ENCODE peak calls at places on chromosomes 3 and 15, in ten cellular contexts. One of them, this sample, is unnamed.

GRCh38 chr3:195030791-195031321 is 240.1 kb downstream of the XXYLT1 start:
- DNase-seq in NB4: no peak
- DNase-seq in fibroblast of lung: peak; percentile 13
- DNase-seq in A549: peak; percentile 14
- DNase-seq in cardiac muscle cell: peak; percentile 32
- DNase-seq in body of pancreas: no peak
- DNase-seq in AG04450: no peak
- DNase-seq in kidney epithelial cell: no peak
- DNase-seq in HFFc6: no peak
- DNase-seq in BJ: no peak
- DNase-seq in this sample: no peak

GRCh38 chr15:51634591-51635198 is 12.1 kb upstream of the DMXL2 start:
- DNase-seq in body of pancreas: no peak
- DNase-seq in cardiac muscle cell: peak; percentile 16
- DNase-seq in AG04450: no peak
- DNase-seq in fibroblast of lung: peak; percentile 16
- DNase-seq in HFFc6: no peak
- DNase-seq in NB4: peak; percentile 79
- DNase-seq in BJ: no peak
- DNase-seq in A549: no peak
- DNase-seq in kidney epithelial cell: no peak
- DNase-seq in this sample: no peak

GRCh38 chr15:73972984-73973682 is 19.0 kb downstream of the STOML1 start:
- DNase-seq in body of pancreas: peak; percentile 86
- DNase-seq in NB4: peak; percentile 82
- DNase-seq in kidney epithelial cell: no peak
- DNase-seq in cardiac muscle cell: peak; percentile 88
- DNase-seq in A549: peak; percentile 62
- DNase-seq in HFFc6: peak; percentile 73
- DNase-seq in AG04450: peak; percentile 51
- DNase-seq in fibroblast of lung: peak; percentile 59
- DNase-seq in BJ: no peak
- DNase-seq in this sample: peak; percentile 63

GRCh38 chr3:184780981-184781515 is 30.9 kb upstream of the VPS8 start:
- DNase-seq in BJ: no peak
- DNase-seq in body of pancreas: no peak
- DNase-seq in HFFc6: peak; percentile 21
- DNase-seq in A549: no peak
- DNase-seq in kidney epithelial cell: no peak
- DNase-seq in fibroblast of lung: no peak
- DNase-seq in cardiac muscle cell: no peak
- DNase-seq in AG04450: no peak
- DNase-seq in NB4: no peak
- DNase-seq in this sample: no peak

GRCh38 chr3:68936855-68937254 is 4.5 kb upstream of the TAFA4 start:
- DNase-seq in BJ: no peak
- DNase-seq in HFFc6: no peak
- DNase-seq in kidney epithelial cell: no peak
- DNase-seq in A549: no peak
- DNase-seq in fibroblast of lung: no peak
- DNase-seq in body of pancreas: no peak
- DNase-seq in NB4: no peak
- DNase-seq in AG04450: no peak
- DNase-seq in cardiac muscle cell: no peak
- DNase-seq in this sample: no peak

GRCh38 chr3:22980346-22980745 is 222.8 kb upstream of the UBE2E2 start:
- DNase-seq in fibroblast of lung: peak; percentile 59
- DNase-seq in kidney epithelial cell: no peak
- DNase-seq in A549: no peak
- DNase-seq in body of pancreas: no peak
- DNase-seq in AG04450: no peak
- DNase-seq in NB4: no peak
- DNase-seq in cardiac muscle cell: peak; percentile 83
- DNase-seq in BJ: no peak
- DNase-seq in HFFc6: peak; percentile 10
- DNase-seq in this sample: no peak

GRCh38 chr3:99909714-99910508 is 92.2 kb downstream of the CMSS1 start:
- DNase-seq in HFFc6: peak; percentile 61
- DNase-seq in body of pancreas: no peak
- DNase-seq in fibroblast of lung: peak; percentile 93
- DNase-seq in A549: peak; percentile 44
- DNase-seq in cardiac muscle cell: peak; percentile 46
- DNase-seq in kidney epithelial cell: peak; percentile 81
- DNase-seq in AG04450: no peak
- DNase-seq in NB4: no peak
- DNase-seq in BJ: no peak
- DNase-seq in this sample: no peak

GRCh38 chr15:57100136-57100539 is 181.7 kb downstream of the TCF12 start:
- DNase-seq in cardiac muscle cell: no peak
- DNase-seq in A549: no peak
- DNase-seq in AG04450: no peak
- DNase-seq in body of pancreas: no peak
- DNase-seq in BJ: no peak
- DNase-seq in NB4: peak; percentile 28
- DNase-seq in fibroblast of lung: no peak
- DNase-seq in HFFc6: no peak
- DNase-seq in kidney epithelial cell: no peak
- DNase-seq in this sample: no peak

GRCh38 chr3:50423543-50423942 is 64.2 kb upstream of the TMEM115 start:
- DNase-seq in body of pancreas: no peak
- DNase-seq in AG04450: no peak
- DNase-seq in NB4: no peak
- DNase-seq in BJ: no peak
- DNase-seq in HFFc6: no peak
- DNase-seq in A549: no peak
- DNase-seq in cardiac muscle cell: no peak
- DNase-seq in fibroblast of lung: no peak
- DNase-seq in kidney epithelial cell: no peak
- DNase-seq in this sample: no peak

GRCh38 chr3:46664971-46665762 is 28.3 kb downstream of the ALS2CL start:
- DNase-seq in AG04450: no peak
- DNase-seq in fibroblast of lung: no peak
- DNase-seq in kidney epithelial cell: no peak
- DNase-seq in BJ: no peak
- DNase-seq in NB4: no peak
- DNase-seq in cardiac muscle cell: no peak
- DNase-seq in HFFc6: no peak
- DNase-seq in A549: no peak
- DNase-seq in body of pancreas: no peak
- DNase-seq in this sample: no peak

GRCh38 chr15:72285927-72286516 is 13.7 kb upstream of the PARP6 start:
- DNase-seq in NB4: peak; percentile 64
- DNase-seq in body of pancreas: peak; percentile 63
- DNase-seq in BJ: no peak
- DNase-seq in A549: peak; percentile 83
- DNase-seq in AG04450: no peak
- DNase-seq in cardiac muscle cell: peak; percentile 55
- DNase-seq in kidney epithelial cell: no peak
- DNase-seq in fibroblast of lung: peak; percentile 12
- DNase-seq in HFFc6: no peak
- DNase-seq in this sample: no peak

GRCh38 chr3:160486459-160486869 is 36.9 kb upstream of the TRIM59 start:
- DNase-seq in NB4: peak; percentile 56
- DNase-seq in BJ: no peak
- DNase-seq in AG04450: no peak
- DNase-seq in cardiac muscle cell: peak; percentile 73
- DNase-seq in HFFc6: peak; percentile 44
- DNase-seq in fibroblast of lung: peak; percentile 50
- DNase-seq in A549: no peak
- DNase-seq in body of pancreas: no peak
- DNase-seq in kidney epithelial cell: no peak
- DNase-seq in this sample: peak; percentile 27

GRCh38 chr15:38888701-38889154 is 324.1 kb upstream of the RASGRP1 start:
- DNase-seq in AG04450: no peak
- DNase-seq in body of pancreas: peak; percentile 28
- DNase-seq in cardiac muscle cell: no peak
- DNase-seq in BJ: no peak
- DNase-seq in HFFc6: no peak
- DNase-seq in fibroblast of lung: no peak
- DNase-seq in A549: no peak
- DNase-seq in kidney epithelial cell: no peak
- DNase-seq in NB4: no peak
- DNase-seq in this sample: no peak

GRCh38 chr3:155657161-155657560 is 87.7 kb downstream of the PLCH1 start:
- DNase-seq in BJ: no peak
- DNase-seq in NB4: no peak
- DNase-seq in kidney epithelial cell: no peak
- DNase-seq in A549: no peak
- DNase-seq in fibroblast of lung: no peak
- DNase-seq in HFFc6: no peak
- DNase-seq in AG04450: no peak
- DNase-seq in cardiac muscle cell: no peak
- DNase-seq in body of pancreas: no peak
- DNase-seq in this sample: no peak

GRCh38 chr3:138051946-138052802 is 42.2 kb downstream of the CLDN18 start:
- DNase-seq in BJ: no peak
- DNase-seq in fibroblast of lung: peak; percentile 45
- DNase-seq in cardiac muscle cell: peak; percentile 60
- DNase-seq in HFFc6: peak; percentile 50
- DNase-seq in kidney epithelial cell: no peak
- DNase-seq in A549: peak; percentile 7
- DNase-seq in body of pancreas: peak; percentile 34
- DNase-seq in NB4: peak; percentile 65
- DNase-seq in AG04450: peak; percentile 15
- DNase-seq in this sample: peak; percentile 33

GRCh38 chr15:101675015-101675414 is 22.8 kb upstream of the TM2D3 start:
- DNase-seq in kidney epithelial cell: no peak
- DNase-seq in AG04450: peak; percentile 42
- DNase-seq in body of pancreas: no peak
- DNase-seq in BJ: peak; percentile 75
- DNase-seq in cardiac muscle cell: peak; percentile 61
- DNase-seq in fibroblast of lung: peak; percentile 88
- DNase-seq in NB4: no peak
- DNase-seq in A549: no peak
- DNase-seq in HFFc6: peak; percentile 93
- DNase-seq in this sample: peak; percentile 20

DNA sequence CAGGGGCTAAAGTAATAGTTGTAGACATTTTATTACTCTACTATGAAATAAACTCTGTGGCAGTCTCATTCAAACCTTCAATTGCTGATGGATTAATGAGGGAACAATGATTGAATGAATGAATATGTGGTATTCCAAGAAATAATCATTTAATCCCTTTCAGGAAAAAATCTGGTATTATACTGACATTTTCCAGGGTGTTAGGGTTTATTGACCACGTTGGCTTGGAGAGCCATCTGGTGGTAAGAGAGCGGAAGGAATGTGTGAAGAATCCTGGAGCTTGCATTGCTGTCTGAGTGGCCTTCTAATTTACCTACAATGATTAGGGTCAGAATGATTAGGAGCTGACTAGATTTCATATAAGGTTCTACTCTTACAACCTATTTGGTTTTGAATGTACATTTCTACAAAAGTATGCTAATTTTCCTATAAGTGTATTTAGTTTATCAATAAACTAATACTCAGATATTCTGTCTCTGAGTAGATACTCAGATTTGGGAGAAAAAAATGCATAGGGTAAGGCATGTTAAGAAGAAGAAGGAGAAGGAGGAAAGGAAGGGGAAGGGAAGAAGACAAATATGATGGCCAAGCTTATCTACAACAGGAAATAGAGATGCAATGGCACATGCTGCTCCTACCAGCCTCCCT is 249.9 kb downstream of the ROBO1 start:
- DNase-seq in BJ: no peak
- DNase-seq in HFFc6: peak; percentile 26
- DNase-seq in NB4: peak; percentile 22
- DNase-seq in A549: no peak
- DNase-seq in fibroblast of lung: peak; percentile 46
- DNase-seq in AG04450: no peak
- DNase-seq in kidney epithelial cell: no peak
- DNase-seq in cardiac muscle cell: peak; percentile 63
- DNase-seq in body of pancreas: no peak
- DNase-seq in this sample: peak; percentile 29
- TF ChIP-seq CTCF in BJ: peak; percentile 64
- TF ChIP-seq CTCF in HFFc6: peak; percentile 75
- TF ChIP-seq CTCF in NB4: peak; percentile 43
- TF ChIP-seq CTCF in A549: peak; percentile 45
- TF ChIP-seq CTCF in fibroblast of lung: peak; percentile 57
- TF ChIP-seq CTCF in AG04450: peak; percentile 78
- TF ChIP-seq CTCF in kidney epithelial cell: peak; percentile 81
- TF ChIP-seq CTCF in cardiac muscle cell: peak; percentile 81
- TF ChIP-seq CTCF in body of pancreas: peak; percentile 34
- TF ChIP-seq CTCF in this sample: peak; percentile 81

DNA sequence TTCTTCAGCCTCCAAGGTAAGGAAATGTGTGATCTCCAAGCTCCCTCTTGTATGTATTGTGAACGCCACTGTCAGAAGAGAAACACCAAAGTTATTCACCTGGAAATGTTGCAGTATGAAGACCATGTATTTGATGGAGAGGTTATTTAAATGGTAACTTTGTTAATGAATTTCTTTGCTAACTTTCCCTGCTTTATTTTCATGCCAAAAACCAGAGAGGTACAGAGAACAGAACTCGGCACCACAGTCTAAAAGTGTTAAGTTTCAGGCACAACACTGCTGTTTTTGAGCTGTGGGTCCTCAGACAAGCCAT is 73.1 kb upstream of the TNFSF10 start:
- DNase-seq in BJ: no peak
- DNase-seq in NB4: no peak
- DNase-seq in body of pancreas: no peak
- DNase-seq in A549: no peak
- DNase-seq in cardiac muscle cell: no peak
- DNase-seq in fibroblast of lung: no peak
- DNase-seq in HFFc6: no peak
- DNase-seq in AG04450: no peak
- DNase-seq in kidney epithelial cell: no peak
- DNase-seq in this sample: no peak
- TF ChIP-seq CTCF in BJ: no peak
- TF ChIP-seq CTCF in NB4: no peak
- TF ChIP-seq CTCF in body of pancreas: no peak
- TF ChIP-seq CTCF in A549: no peak
- TF ChIP-seq CTCF in cardiac muscle cell: no peak
- TF ChIP-seq CTCF in fibroblast of lung: no peak
- TF ChIP-seq CTCF in HFFc6: no peak
- TF ChIP-seq CTCF in AG04450: no peak
- TF ChIP-seq CTCF in kidney epithelial cell: no peak
- TF ChIP-seq CTCF in this sample: no peak

DNA sequence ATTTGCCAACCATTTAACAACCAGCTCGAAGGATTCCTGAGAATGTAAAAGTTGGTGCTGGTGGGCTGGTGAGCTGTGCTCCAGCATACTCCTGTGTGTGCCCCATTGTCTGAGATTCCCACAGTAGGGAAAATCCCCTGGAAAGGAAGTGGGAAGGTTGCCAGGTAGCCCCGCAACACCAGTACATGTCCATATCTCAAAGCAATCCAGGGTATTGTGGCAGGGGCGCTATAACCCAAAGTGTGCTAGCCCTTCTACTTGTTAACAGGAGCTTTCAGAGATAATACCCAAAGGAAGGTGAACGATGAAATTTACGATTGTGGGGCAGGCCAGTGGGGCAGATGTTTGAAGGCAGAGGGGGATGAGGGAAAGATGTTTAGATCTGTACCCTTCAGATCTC is 42.7 kb upstream of the SYNM start:
- DNase-seq in body of pancreas: no peak
- DNase-seq in A549: no peak
- DNase-seq in fibroblast of lung: no peak
- DNase-seq in cardiac muscle cell: no peak
- DNase-seq in BJ: no peak
- DNase-seq in NB4: no peak
- DNase-seq in kidney epithelial cell: no peak
- DNase-seq in AG04450: no peak
- DNase-seq in HFFc6: no peak
- DNase-seq in this sample: no peak
- TF ChIP-seq CTCF in body of pancreas: no peak
- TF ChIP-seq CTCF in A549: no peak
- TF ChIP-seq CTCF in fibroblast of lung: no peak
- TF ChIP-seq CTCF in cardiac muscle cell: no peak
- TF ChIP-seq CTCF in BJ: no peak
- TF ChIP-seq CTCF in NB4: no peak
- TF ChIP-seq CTCF in kidney epithelial cell: no peak
- TF ChIP-seq CTCF in AG04450: no peak
- TF ChIP-seq CTCF in HFFc6: no peak
- TF ChIP-seq CTCF in this sample: no peak

GRCh38 chr3:171566803-171567422 is 106.7 kb upstream of the TNIK start:
- DNase-seq in BJ: no peak
- DNase-seq in fibroblast of lung: peak; percentile 30
- DNase-seq in kidney epithelial cell: no peak
- DNase-seq in NB4: peak; percentile 62
- DNase-seq in A549: peak; percentile 26
- DNase-seq in HFFc6: peak; percentile 40
- DNase-seq in AG04450: peak; percentile 10
- DNase-seq in body of pancreas: no peak
- DNase-seq in cardiac muscle cell: peak; percentile 54
- DNase-seq in this sample: peak; percentile 22
- TF ChIP-seq CTCF in BJ: peak; percentile 65
- TF ChIP-seq CTCF in fibroblast of lung: peak; percentile 53
- TF ChIP-seq CTCF in kidney epithelial cell: peak; percentile 54
- TF ChIP-seq CTCF in NB4: peak; percentile 39
- TF ChIP-seq CTCF in A549: peak; percentile 79
- TF ChIP-seq CTCF in HFFc6: peak; percentile 96
- TF ChIP-seq CTCF in AG04450: peak; percentile 70
- TF ChIP-seq CTCF in body of pancreas: peak; percentile 87
- TF ChIP-seq CTCF in cardiac muscle cell: peak; percentile 60
- TF ChIP-seq CTCF in this sample: peak; percentile 57